ENCODE peak calls at places on chromosomes 2 and 18, in eight cellular contexts. One of them, this sample, is unnamed. For H3K4me1, the result is how much of the 10 kb centered on the place peaks cover.

GRCh38 chr2:213188971-213189899 is 37.8 kb upstream of the IKZF2 start:
- DNase-seq in colonic mucosa: no peak
- DNase-seq in H9: peak
- DNase-seq in Peyer's patch: no peak
- DNase-seq in pancreas: no peak
- DNase-seq in left lung: no peak
- DNase-seq in stomach: no peak
- DNase-seq in breast epithelium: no peak
- DNase-seq in this sample: no peak

GRCh38 chr2:99520813-99521212 is 31.0 kb upstream of the REV1 start:
- DNase-seq in colonic mucosa: no peak
- DNase-seq in H9: no peak
- DNase-seq in Peyer's patch: no peak
- DNase-seq in pancreas: no peak
- DNase-seq in left lung: no peak
- DNase-seq in stomach: no peak
- DNase-seq in breast epithelium: no peak
- DNase-seq in this sample: no peak

GRCh38 chr2:189222440-189222839 is 42.9 kb upstream of the COL5A2 start:
- DNase-seq in colonic mucosa: peak
- DNase-seq in H9: no peak
- DNase-seq in Peyer's patch: peak
- DNase-seq in pancreas: peak
- DNase-seq in left lung: peak
- DNase-seq in stomach: peak
- DNase-seq in breast epithelium: no peak
- DNase-seq in this sample: no peak

GRCh38 chr18:29034113-29034856 is 857.4 kb upstream of the CDH2 start:
- DNase-seq in colonic mucosa: no peak
- DNase-seq in H9: no peak
- DNase-seq in Peyer's patch: no peak
- DNase-seq in pancreas: no peak
- DNase-seq in left lung: no peak
- DNase-seq in stomach: no peak
- DNase-seq in breast epithelium: no peak
- DNase-seq in this sample: no peak

GRCh38 chr2:29376541-29376940 is 261.3 kb downstream of the CLIP4 start:
- DNase-seq in colonic mucosa: no peak
- DNase-seq in H9: no peak
- DNase-seq in Peyer's patch: no peak
- DNase-seq in pancreas: no peak
- DNase-seq in left lung: no peak
- DNase-seq in stomach: no peak
- DNase-seq in breast epithelium: no peak
- DNase-seq in this sample: no peak

GRCh38 chr18:39600894-39601293 is 2035.3 kb upstream of the CELF4 start:
- DNase-seq in colonic mucosa: no peak
- DNase-seq in H9: no peak
- DNase-seq in Peyer's patch: no peak
- DNase-seq in pancreas: no peak
- DNase-seq in left lung: no peak
- DNase-seq in stomach: no peak
- DNase-seq in breast epithelium: no peak
- DNase-seq in this sample: no peak

GRCh38 chr2:170554278-170554955 is 160.7 kb upstream of the SP5 start:
- DNase-seq in colonic mucosa: no peak
- DNase-seq in H9: no peak
- DNase-seq in Peyer's patch: no peak
- DNase-seq in pancreas: no peak
- DNase-seq in left lung: no peak
- DNase-seq in stomach: peak
- DNase-seq in breast epithelium: peak
- DNase-seq in this sample: peak

GRCh38 chr2:235726554-235726953 is 232.7 kb downstream of the AGAP1 start:
- DNase-seq in colonic mucosa: no peak
- DNase-seq in H9: no peak
- DNase-seq in Peyer's patch: no peak
- DNase-seq in pancreas: no peak
- DNase-seq in left lung: no peak
- DNase-seq in stomach: no peak
- DNase-seq in breast epithelium: no peak
- DNase-seq in this sample: no peak

GRCh38 chr2:157771234-157771633 is 104.9 kb downstream of the ACVR1 start:
- DNase-seq in colonic mucosa: no peak
- DNase-seq in H9: no peak
- DNase-seq in Peyer's patch: no peak
- DNase-seq in pancreas: no peak
- DNase-seq in left lung: no peak
- DNase-seq in stomach: no peak
- DNase-seq in breast epithelium: no peak
- DNase-seq in this sample: no peak

GRCh38 chr18:3262234-3263171 is 570 bp downstream of the MYL12B start:
- DNase-seq in colonic mucosa: peak
- DNase-seq in H9: no peak
- DNase-seq in Peyer's patch: no peak
- DNase-seq in pancreas: no peak
- DNase-seq in left lung: no peak
- DNase-seq in stomach: no peak
- DNase-seq in breast epithelium: no peak
- DNase-seq in this sample: no peak

GRCh38 chr2:24354382-24354781 is 6.0 kb downstream of the ITSN2 start:
- DNase-seq in colonic mucosa: no peak
- DNase-seq in H9: no peak
- DNase-seq in Peyer's patch: no peak
- DNase-seq in pancreas: no peak
- DNase-seq in left lung: no peak
- DNase-seq in stomach: no peak
- DNase-seq in breast epithelium: no peak
- DNase-seq in this sample: no peak

GRCh38 chr2:204667990-204668389 is 122.7 kb downstream of the PARD3B start:
- DNase-seq in colonic mucosa: no peak
- DNase-seq in H9: no peak
- DNase-seq in Peyer's patch: no peak
- DNase-seq in pancreas: no peak
- DNase-seq in left lung: no peak
- DNase-seq in stomach: no peak
- DNase-seq in breast epithelium: no peak
- DNase-seq in this sample: no peak

GRCh38 chr2:217622205-217622621 is 380.6 kb downstream of the TNS1 start:
- DNase-seq in colonic mucosa: no peak
- DNase-seq in H9: peak
- DNase-seq in Peyer's patch: no peak
- DNase-seq in pancreas: no peak
- DNase-seq in left lung: no peak
- DNase-seq in stomach: no peak
- DNase-seq in breast epithelium: no peak
- DNase-seq in this sample: no peak

GRCh38 chr2:12196495-12196894 is 450.1 kb downstream of the LPIN1 start:
- DNase-seq in colonic mucosa: no peak
- DNase-seq in H9: no peak
- DNase-seq in Peyer's patch: no peak
- DNase-seq in pancreas: no peak
- DNase-seq in left lung: no peak
- DNase-seq in stomach: no peak
- DNase-seq in breast epithelium: no peak
- DNase-seq in this sample: no peak

GRCh38 chr2:162317910-162318279 is 589 bp downstream of the IFIH1 start:
- DNase-seq in colonic mucosa: peak
- DNase-seq in H9: peak
- DNase-seq in Peyer's patch: peak
- DNase-seq in pancreas: peak
- DNase-seq in left lung: peak
- DNase-seq in stomach: peak
- DNase-seq in breast epithelium: peak
- DNase-seq in this sample: peak

GRCh38 chr2:44130441-44130840 is 38.2 kb upstream of the PPM1B start:
- DNase-seq in colonic mucosa: no peak
- DNase-seq in H9: no peak
- DNase-seq in Peyer's patch: no peak
- DNase-seq in pancreas: no peak
- DNase-seq in left lung: no peak
- DNase-seq in stomach: no peak
- DNase-seq in breast epithelium: no peak
- DNase-seq in this sample: no peak

GRCh38 chr2:74715880-74716279 is 61.8 kb downstream of the SEMA4F start:
- DNase-seq in colonic mucosa: no peak
- DNase-seq in H9: no peak
- DNase-seq in Peyer's patch: no peak
- DNase-seq in pancreas: no peak
- DNase-seq in left lung: no peak
- DNase-seq in stomach: no peak
- DNase-seq in breast epithelium: no peak
- DNase-seq in this sample: no peak

GRCh38 chr2:78861546-78861945 is 164.0 kb upstream of the REG3G start:
- DNase-seq in colonic mucosa: no peak
- DNase-seq in H9: no peak
- DNase-seq in Peyer's patch: no peak
- DNase-seq in pancreas: no peak
- DNase-seq in left lung: no peak
- DNase-seq in stomach: no peak
- DNase-seq in breast epithelium: no peak
- DNase-seq in this sample: no peak

GRCh38 chr2:97932975-97933662 is 62.6 kb downstream of the TMEM131 start:
- DNase-seq in colonic mucosa: no peak
- DNase-seq in H9: no peak
- DNase-seq in Peyer's patch: no peak
- DNase-seq in pancreas: no peak
- DNase-seq in left lung: no peak
- DNase-seq in stomach: no peak
- DNase-seq in breast epithelium: no peak
- DNase-seq in this sample: no peak
- H3K4me1 ChIP-seq in colonic mucosa: under half
- H3K4me1 ChIP-seq in H9: under half
- H3K4me1 ChIP-seq in Peyer's patch: under half
- H3K4me1 ChIP-seq in pancreas: under half
- H3K4me1 ChIP-seq in left lung: under half
- H3K4me1 ChIP-seq in stomach: under half
- H3K4me1 ChIP-seq in breast epithelium: under half
- H3K4me1 ChIP-seq in this sample: under half

GRCh38 chr2:68294187-68294586 is 25.6 kb downstream of the CNRIP1 start:
- DNase-seq in colonic mucosa: no peak
- DNase-seq in H9: no peak
- DNase-seq in Peyer's patch: no peak
- DNase-seq in pancreas: no peak
- DNase-seq in left lung: no peak
- DNase-seq in stomach: no peak
- DNase-seq in breast epithelium: no peak
- DNase-seq in this sample: no peak

GRCh38 chr2:68292108-68292710 is 27.5 kb downstream of the CNRIP1 start:
- DNase-seq in colonic mucosa: no peak
- DNase-seq in H9: no peak
- DNase-seq in Peyer's patch: no peak
- DNase-seq in pancreas: no peak
- DNase-seq in left lung: no peak
- DNase-seq in stomach: no peak
- DNase-seq in breast epithelium: no peak
- DNase-seq in this sample: no peak

GRCh38 chr2:68291317-68291716 is 28.4 kb downstream of the CNRIP1 start:
- DNase-seq in colonic mucosa: no peak
- DNase-seq in H9: no peak
- DNase-seq in Peyer's patch: no peak
- DNase-seq in pancreas: no peak
- DNase-seq in left lung: no peak
- DNase-seq in stomach: no peak
- DNase-seq in breast epithelium: no peak
- DNase-seq in this sample: no peak

GRCh38 chr2:68294913-68295312 is 24.8 kb downstream of the CNRIP1 start:
- DNase-seq in colonic mucosa: no peak
- DNase-seq in H9: no peak
- DNase-seq in Peyer's patch: no peak
- DNase-seq in pancreas: no peak
- DNase-seq in left lung: no peak
- DNase-seq in stomach: no peak
- DNase-seq in breast epithelium: no peak
- DNase-seq in this sample: no peak

DNA sequence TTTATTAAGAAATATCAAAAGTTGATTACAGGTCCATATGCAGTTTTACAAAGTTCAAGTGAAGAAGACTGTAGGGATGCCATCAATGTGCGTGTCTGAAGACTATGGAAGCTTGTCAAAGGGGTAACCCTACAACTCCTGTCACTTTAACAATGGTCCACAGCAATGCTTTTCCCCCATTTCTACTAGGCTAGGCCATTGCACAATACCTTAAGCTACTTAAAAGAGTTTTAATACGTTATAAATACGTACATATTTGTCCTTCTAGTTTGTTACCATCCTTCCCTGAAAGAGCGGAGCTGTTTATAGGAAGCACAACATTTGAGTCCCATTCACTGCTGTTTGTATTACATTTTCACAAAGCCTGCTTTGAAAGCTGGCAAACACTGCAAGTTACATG is 26.7 kb downstream of the CNRIP1 start:
- DNase-seq in colonic mucosa: no peak
- DNase-seq in H9: no peak
- DNase-seq in Peyer's patch: no peak
- DNase-seq in pancreas: no peak
- DNase-seq in left lung: no peak
- DNase-seq in stomach: no peak
- DNase-seq in breast epithelium: no peak
- DNase-seq in this sample: no peak
- H3K4me1 ChIP-seq in colonic mucosa: under half
- H3K4me1 ChIP-seq in H9: under half
- H3K4me1 ChIP-seq in Peyer's patch: under half
- H3K4me1 ChIP-seq in pancreas: under half
- H3K4me1 ChIP-seq in left lung: under half
- H3K4me1 ChIP-seq in stomach: under half
- H3K4me1 ChIP-seq in breast epithelium: under half
- H3K4me1 ChIP-seq in this sample: under half

GRCh38 chr2:63853527-63854310 is 12.0 kb downstream of the UGP2 start:
- DNase-seq in colonic mucosa: peak
- DNase-seq in H9: no peak
- DNase-seq in Peyer's patch: no peak
- DNase-seq in pancreas: no peak
- DNase-seq in left lung: no peak
- DNase-seq in stomach: no peak
- DNase-seq in breast epithelium: no peak
- DNase-seq in this sample: no peak
- H3K4me1 ChIP-seq in colonic mucosa: under half
- H3K4me1 ChIP-seq in H9: under half
- H3K4me1 ChIP-seq in Peyer's patch: under half
- H3K4me1 ChIP-seq in pancreas: under half
- H3K4me1 ChIP-seq in left lung: under half
- H3K4me1 ChIP-seq in stomach: under half
- H3K4me1 ChIP-seq in breast epithelium: under half
- H3K4me1 ChIP-seq in this sample: under half

DNA sequence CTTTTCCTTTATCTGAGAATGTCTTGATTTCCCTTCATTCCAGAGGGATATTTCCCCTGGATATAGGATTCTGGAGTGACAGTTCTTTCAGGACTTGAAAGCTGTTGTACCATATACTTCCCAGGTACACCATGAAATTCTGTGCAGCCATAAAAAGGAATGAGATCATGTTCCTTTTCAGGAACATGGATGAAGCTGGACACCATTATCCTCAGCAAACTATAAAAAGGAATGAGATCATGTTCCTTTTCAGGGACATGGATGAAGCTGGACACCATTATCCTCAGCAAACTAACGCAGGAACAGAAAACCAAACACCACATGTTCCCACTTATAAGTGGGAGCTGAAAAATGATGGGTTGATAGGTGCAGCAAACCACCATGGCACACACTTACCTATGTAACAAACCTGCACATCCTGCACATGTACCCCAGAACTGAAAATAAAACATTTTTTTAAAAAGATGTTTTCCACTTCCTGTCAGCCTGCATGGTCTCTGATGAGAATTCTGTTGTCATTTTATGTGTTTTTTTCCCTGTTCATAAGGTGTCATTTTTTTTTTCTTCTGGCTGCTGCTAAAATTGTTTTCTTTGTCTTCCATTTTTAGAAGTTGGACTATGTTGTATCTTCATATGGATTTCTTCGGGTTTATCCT is 133.3 kb downstream of the DNAH6 start:
- DNase-seq in colonic mucosa: no peak
- DNase-seq in H9: no peak
- DNase-seq in Peyer's patch: no peak
- DNase-seq in pancreas: no peak
- DNase-seq in left lung: no peak
- DNase-seq in stomach: no peak
- DNase-seq in breast epithelium: no peak
- DNase-seq in this sample: no peak
- H3K4me1 ChIP-seq in colonic mucosa: under half
- H3K4me1 ChIP-seq in H9: under half
- H3K4me1 ChIP-seq in Peyer's patch: under half
- H3K4me1 ChIP-seq in pancreas: under half
- H3K4me1 ChIP-seq in left lung: under half
- H3K4me1 ChIP-seq in stomach: under half
- H3K4me1 ChIP-seq in breast epithelium: under half
- H3K4me1 ChIP-seq in this sample: under half

This sample was measured in ascending aorta.